ENCODE peak calls at places on chromosomes 5 and 9, in ten cellular contexts. T is PC-3; U is fibroblast of lung; I is astrocyte of the spinal cord; D is skeletal muscle cell; A is activated CD8-positive, alpha-beta memory T cell treated with anti-CD3 and anti-CD28 coated beads for 24 hours; K is H7; M is SW 1271; E is GM03348; F is NCI-H1092. Z is an unnamed sample.

GRCh38 chr5:8363133-8363532 is 494.2 kb downstream of the MTRR start:
- DNase-seq in K (no peak), T (peak; percentile 99), I (no peak), D (no peak), E (no peak), F (no peak), U (peak; percentile 67), M (no peak), A (no peak), Z (no peak)

GRCh38 chr9:94611638-94612068 is 18.0 kb upstream of the FBP2 start:
- DNase-seq in A (peak; percentile 78), U (no peak), F (no peak), M (no peak), K (no peak), T (peak; percentile 41), E (no peak), I (no peak), D (no peak), Z (no peak)

GRCh38 chr5:180114304-180115003 is 42.9 kb upstream of the RNF130 start:
- DNase-seq in M (no peak), U (no peak), T (no peak), A (no peak), F (no peak), D (no peak), I (no peak), K (peak; percentile 47), E (no peak), Z (no peak)

GRCh38 chr9:112239284-112239683 is 64.2 kb upstream of the SUSD1 start:
- DNase-seq in K (no peak), D (no peak), F (no peak), I (no peak), T (no peak), U (no peak), E (no peak), M (no peak), A (no peak), Z (no peak)

GRCh38 chr5:59279979-59280378 is 613.5 kb downstream of the PDE4D start:
- DNase-seq in K (no peak), D (no peak), E (no peak), U (no peak), I (no peak), T (no peak), M (no peak), A (no peak), F (no peak), Z (no peak)

GRCh38 chr5:159041754-159042153 is 58.0 kb downstream of the EBF1 start:
- DNase-seq in F (no peak), K (no peak), I (peak; percentile 72), A (no peak), M (no peak), U (peak; percentile 84), D (no peak), E (peak; percentile 8), T (no peak), Z (no peak)

GRCh38 chr9:114411452-114411851 is 23.7 kb upstream of the AKNA start:
- DNase-seq in U (no peak), I (no peak), M (no peak), K (no peak), T (no peak), D (no peak), F (no peak), A (no peak), E (no peak), Z (no peak)

GRCh38 chr5:39452846-39453245 is 28.1 kb upstream of the DAB2 start:
- DNase-seq in F (no peak), U (peak; percentile 80), K (no peak), D (no peak), E (peak; percentile 33), A (no peak), I (peak; percentile 56), M (no peak), T (no peak), Z (no peak)

GRCh38 chr5:7186818-7187217 is 209.1 kb upstream of the ADCY2 start:
- DNase-seq in M (no peak), F (no peak), E (no peak), D (no peak), T (no peak), K (no peak), U (no peak), A (no peak), I (no peak), Z (no peak)

GRCh38 chr5:76838481-76839261 is 11.1 kb upstream of the S100Z start:
- DNase-seq in U (peak; percentile 89), D (no peak), I (peak; percentile 86), K (no peak), T (peak; percentile 57), A (no peak), E (no peak), F (no peak), M (no peak), Z (no peak)

GRCh38 chr5:180785794-180786221 is 16.8 kb downstream of the MGAT1 start:
- DNase-seq in E (peak; percentile 88), U (peak; percentile 83), D (peak; percentile 79), K (peak; percentile 83), F (no peak), A (peak; percentile 56), M (no peak), I (peak; percentile 72), T (peak; percentile 76), Z (peak; percentile 74)

Z was measured in prostate gland.